ENCODE peak calls at places on chromosomes 12 and 14, in five cellular contexts. O is hepatocyte, S is foreskin fibroblast, Y is choroid plexus epithelial cell, F is GM20000. X is an unnamed sample.

GRCh38 chr12:99390707-99391106 is 256.8 kb upstream of the GARIN6 start:
- DNase-seq in O (no peak), S (no peak), Y (no peak), F (peak; percentile 14), X (peak; percentile 10)

GRCh38 chr14:105324871-105325270 is 10.3 kb downstream of the PACS2 start:
- DNase-seq in O (no peak), S (no peak), Y (no peak), F (no peak), X (no peak)

GRCh38 chr14:33862261-33862802 is 88.5 kb downstream of the EGLN3 start:
- DNase-seq in O (no peak), S (no peak), Y (no peak), F (no peak), X (no peak)

GRCh38 chr14:102568115-102568614 is 24.3 kb upstream of the RCOR1 start:
- DNase-seq in O (peak; percentile 65), S (no peak), Y (no peak), F (no peak), X (no peak)

GRCh38 chr14:64671591-64671990 is 32.6 kb upstream of the PLEKHG3 start:
- DNase-seq in O (peak; percentile 85), S (peak; percentile 79), Y (peak; percentile 87), F (peak; percentile 58), X (no peak)

GRCh38 chr14:24858684-24859083 is 191.3 kb downstream of the STXBP6 start:
- DNase-seq in O (no peak), S (no peak), Y (no peak), F (no peak), X (no peak)

GRCh38 chr12:59425798-59426197 is 170.0 kb upstream of the SLC16A7 start:
- DNase-seq in O (no peak), S (peak; percentile 7), Y (no peak), F (no peak), X (no peak)

GRCh38 chr12:109134186-109134917 is 18.0 kb downstream of the ACACB start:
- DNase-seq in O (no peak), S (peak; percentile 80), Y (peak; percentile 15), F (peak; percentile 34), X (peak; percentile 14)

GRCh38 chr12:51307655-51308593 is 16.1 kb downstream of the BIN2 start:
- DNase-seq in O (peak; percentile 64), S (peak; percentile 95), Y (peak; percentile 71), F (no peak), X (no peak)

GRCh38 chr12:4992881-4993280 is 50.8 kb upstream of the KCNA5 start:
- DNase-seq in O (no peak), S (peak; percentile 11), Y (no peak), F (no peak), X (no peak)

GRCh38 chr14:56131865-56132830 is 13.9 kb downstream of the PELI2 start:
- DNase-seq in O (no peak), S (peak; percentile 20), Y (no peak), F (no peak), X (no peak)

GRCh38 chr12:19778111-19778688 is 338.9 kb downstream of the AEBP2 start:
- DNase-seq in O (no peak), S (peak; percentile 40), Y (peak; percentile 53), F (no peak), X (no peak)

GRCh38 chr14:57833304-57833703 is 32.6 kb downstream of the SLC35F4 start:
- DNase-seq in O (peak; percentile 25), S (peak; percentile 96), Y (peak; percentile 87), F (no peak), X (no peak)

GRCh38 chr12:69738351-69739286 is at the start of gene RAB3IP:
- DNase-seq in O (peak; percentile 96), S (peak; percentile 85), Y (peak; percentile 81), F (peak; percentile 99), X (peak; percentile 91)

GRCh38 chr12:101795013-101795412 is 35.7 kb downstream of the GNPTAB start:
- DNase-seq in O (no peak), S (no peak), Y (no peak), F (no peak), X (no peak)

GRCh38 chr12:8837291-8837690 is 14.9 kb downstream of the A2ML1 start:
- DNase-seq in O (no peak), S (no peak), Y (no peak), F (no peak), X (no peak)

GRCh38 chr12:85237320-85237719 is 42.7 kb upstream of the ALX1 start:
- DNase-seq in O (no peak), S (peak; percentile 4), Y (peak; percentile 7), F (no peak), X (no peak)

GRCh38 chr14:83764656-83765055 is 1765.3 kb upstream of the FLRT2 start:
- DNase-seq in O (no peak), S (peak; percentile 19), Y (no peak), F (no peak), X (no peak)

GRCh38 chr14:89673499-89674225 is 256.6 kb upstream of the FOXN3 start:
- DNase-seq in O (peak; percentile 37), S (peak; percentile 52), Y (peak; percentile 59), F (no peak), X (no peak)

GRCh38 chr12:6326316-6326959 is 15.4 kb downstream of the TNFRSF1A start:
- DNase-seq in O (peak; percentile 62), S (peak; percentile 75), Y (peak; percentile 82), F (peak; percentile 75), X (no peak)

GRCh38 chr12:97835541-97835940 is 372.9 kb downstream of the RMST start:
- DNase-seq in O (no peak), S (no peak), Y (no peak), F (no peak), X (no peak)

GRCh38 chr12:578743-579449 is 84.3 kb downstream of the NINJ2 start:
- DNase-seq in O (no peak), S (no peak), Y (no peak), F (no peak), X (no peak)

GRCh38 chr12:20369164-20370000 is 1.0 kb downstream of the PDE3A start:
- DNase-seq in O (peak; percentile 81), S (peak; percentile 66), Y (peak; percentile 65), F (no peak), X (peak; percentile 54)

GRCh38 chr12:132492522-132492921 is 2.6 kb downstream of the FBRSL1 start:
- DNase-seq in O (no peak), S (no peak), Y (no peak), F (peak; percentile 70), X (no peak)

GRCh38 chr12:181921-182320 is 32.0 kb downstream of the SLC6A12 start:
- DNase-seq in O (no peak), S (no peak), Y (no peak), F (no peak), X (no peak)

GRCh38 chr14:93716002-93716401 is 72.3 kb downstream of the PRIMA1 start:
- DNase-seq in O (no peak), S (no peak), Y (no peak), F (no peak), X (no peak)

DNA sequence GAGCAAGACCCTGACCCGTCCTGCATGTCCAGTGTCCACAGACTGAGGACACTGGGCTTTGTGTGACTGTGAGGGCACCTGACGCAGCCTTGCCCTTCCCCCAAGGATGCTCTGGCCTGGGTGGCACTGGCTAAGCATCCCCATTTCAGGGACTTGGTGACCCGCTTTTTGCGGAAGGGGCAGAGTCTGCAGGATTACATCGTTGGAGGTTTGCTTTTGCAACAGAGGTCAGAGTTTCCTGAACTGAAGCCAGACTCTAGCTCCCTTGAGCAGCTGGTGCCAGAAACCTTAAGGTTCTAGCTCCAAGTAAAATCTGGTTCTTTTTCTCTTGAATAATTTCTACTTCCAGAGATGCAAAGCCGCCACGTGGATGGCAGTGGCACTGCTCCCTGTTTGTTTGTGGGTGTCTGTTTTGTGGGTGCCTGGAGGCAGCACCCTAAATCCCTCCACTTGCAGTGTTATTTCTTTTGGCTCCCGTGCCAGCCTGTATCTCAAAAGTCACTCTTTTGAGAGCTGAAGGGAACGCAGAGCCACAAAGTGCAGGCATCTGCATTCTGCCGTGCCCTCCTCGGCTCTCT is 184.7 kb downstream of the TSPAN9 start:
- DNase-seq in O (no peak), S (peak; percentile 34), Y (peak; percentile 58), F (no peak), X (no peak)
- TF ChIP-seq CTCF in O (no peak), S (no peak), Y (peak; percentile 35), F (no peak), X (no peak)

DNA sequence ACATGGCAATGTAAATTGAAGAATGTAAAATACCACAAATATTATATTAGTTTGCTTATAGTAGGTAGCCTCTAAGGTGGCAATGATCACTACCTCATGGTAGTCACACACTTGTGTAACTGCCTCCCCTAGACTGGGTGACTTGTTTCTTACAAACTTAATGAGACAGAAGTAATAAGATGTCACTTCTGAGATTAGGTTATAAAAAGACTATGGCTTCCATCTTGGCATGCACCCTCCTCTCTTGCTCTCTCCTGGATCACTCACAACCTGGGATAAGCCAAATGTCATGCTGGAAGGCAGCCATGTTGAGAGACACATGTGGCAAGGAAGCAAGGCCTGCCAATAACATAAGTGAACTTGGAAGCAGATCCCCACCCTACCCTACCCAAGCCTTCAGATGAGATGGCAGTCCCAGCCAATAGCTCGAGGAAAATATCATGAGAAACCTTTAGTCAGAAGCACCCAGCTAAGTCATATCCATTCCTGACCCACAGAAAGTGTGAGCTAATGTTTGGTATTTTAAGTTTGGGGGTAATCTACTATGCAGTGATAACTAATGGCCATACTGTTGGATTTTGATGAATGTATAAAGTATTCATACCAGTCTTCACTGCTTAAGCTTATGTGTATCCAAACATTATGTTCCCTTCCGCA is 43.3 kb downstream of the PPP1R12A start:
- DNase-seq in O (no peak), S (no peak), Y (no peak), F (no peak), X (no peak)
- TF ChIP-seq CTCF in O (no peak), S (no peak), Y (no peak), F (no peak), X (no peak)

DNA sequence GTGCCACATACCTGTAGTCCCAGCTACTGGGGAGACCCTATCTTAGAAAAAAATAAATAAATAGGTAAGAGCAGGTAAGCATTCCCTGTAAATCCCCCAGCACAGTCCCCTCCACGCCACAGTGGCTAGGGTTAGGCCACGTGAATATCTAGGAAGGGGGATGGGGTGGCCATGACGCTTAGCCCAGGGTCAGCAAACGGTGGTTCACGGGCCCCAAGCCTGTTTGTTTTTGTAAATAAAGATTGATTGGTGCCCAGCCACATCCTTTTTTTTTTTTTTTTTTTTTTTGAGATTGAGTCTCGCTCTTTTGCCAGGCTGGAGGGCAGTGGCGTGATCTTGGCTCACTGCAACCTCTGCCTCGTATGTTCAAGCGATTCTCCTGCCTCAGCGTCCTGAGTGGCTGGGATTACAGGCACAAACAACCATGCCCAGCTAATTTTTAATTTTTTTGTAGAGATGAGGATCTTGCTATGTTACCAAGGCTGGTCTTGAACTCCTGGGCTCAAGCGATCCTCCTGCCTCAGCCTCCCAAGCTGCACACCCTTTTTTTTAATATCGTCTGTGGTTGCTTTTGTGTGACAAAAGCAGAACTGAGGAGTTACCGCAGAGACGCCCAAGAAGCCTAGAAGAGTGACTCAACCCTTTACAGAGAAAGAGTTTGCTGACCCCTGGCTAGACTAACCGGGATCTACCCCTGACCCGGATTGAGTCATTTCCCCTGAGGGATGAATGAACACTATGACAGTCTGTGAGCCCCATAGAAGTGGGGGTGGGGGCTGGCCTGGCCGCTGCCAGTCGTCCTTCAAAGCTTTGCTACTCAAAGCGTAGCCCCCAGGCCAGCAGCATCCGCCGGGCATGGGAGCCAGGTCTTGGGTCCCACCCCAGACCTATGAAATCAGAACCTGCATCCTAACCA is 113.7 kb upstream of the NCOR2 start:
- DNase-seq in O (peak; percentile 66), S (peak; percentile 96), Y (peak; percentile 66), F (peak; percentile 76), X (peak; percentile 53)
- TF ChIP-seq CTCF in O (peak; percentile 33), S (peak; percentile 17), Y (peak; percentile 35), F (no peak), X (peak; percentile 33)

DNA sequence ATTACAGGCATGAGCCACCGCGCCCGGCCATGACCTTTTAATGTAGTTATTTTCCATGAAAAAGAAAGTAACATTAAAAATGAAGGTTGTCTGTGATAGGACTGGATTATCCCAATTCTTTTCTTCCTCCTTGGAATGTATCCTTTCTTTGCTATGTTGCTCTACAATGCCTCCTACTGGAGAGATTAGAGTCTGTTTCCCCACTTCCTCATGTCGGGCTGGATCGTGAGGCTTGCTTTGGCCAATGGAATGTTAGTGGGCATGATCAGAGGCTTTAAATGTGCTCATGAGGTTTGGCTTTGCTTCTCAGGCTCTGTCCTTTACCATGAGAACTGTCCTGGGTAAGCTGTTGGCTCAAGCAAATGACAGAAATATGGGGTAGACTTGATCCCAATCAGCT is 34.7 kb upstream of the SOCS2 start:
- DNase-seq in O (no peak), S (no peak), Y (no peak), F (no peak), X (no peak)
- TF ChIP-seq CTCF in O (no peak), S (no peak), Y (peak; percentile 23), F (no peak), X (no peak)

X was measured in neural crest cell.